ENCODE peak calls at places on chromosomes 3 and 15, in eight cellular contexts. C, X, I, R, Y, V, L and U are unnamed samples.

GRCh38 chr15:101124731-101125558 is 126.9 kb downstream of the CHSY1 start:
- DNase-seq in C (peak), V (peak), L (no peak), Y (no peak), X (no peak), I (peak), R (peak), U (no peak)

GRCh38 chr15:82298520-82298919 is 35.9 kb downstream of the SAXO2 start:
- DNase-seq in R (no peak), C (peak), X (no peak), L (peak), Y (peak), I (no peak), V (no peak), U (peak)

GRCh38 chr3:183560607-183561006 is 5.1 kb upstream of the KLHL6 start:
- DNase-seq in Y (peak), X (no peak), C (no peak), L (no peak), V (no peak), R (peak), I (no peak), U (peak)

GRCh38 chr3:40574661-40575060 is 49.9 kb downstream of the ZNF621 start:
- DNase-seq in Y (no peak), X (no peak), I (no peak), V (peak), L (no peak), C (peak), R (no peak), U (no peak)

GRCh38 chr15:78399081-78399480 is 38.9 kb upstream of the IREB2 start:
- DNase-seq in V (peak), C (no peak), L (no peak), R (no peak), I (no peak), Y (no peak), X (no peak), U (no peak)

GRCh38 chr15:37789881-37790280 is 144.6 kb upstream of the TMCO5A start:
- DNase-seq in X (no peak), V (peak), C (peak), R (no peak), I (peak), Y (no peak), L (no peak), U (no peak)

GRCh38 chr15:63350178-63350621 is 31.4 kb downstream of the CA12 start:
- DNase-seq in V (no peak), I (no peak), C (no peak), R (no peak), L (no peak), Y (no peak), X (no peak), U (no peak)

GRCh38 chr3:144189044-144189443 is 217.4 kb downstream of the DIPK2A start:
- DNase-seq in L (no peak), C (peak), R (no peak), I (no peak), V (peak), Y (no peak), X (no peak), U (peak)

GRCh38 chr3:149850787-149851582 is 38.0 kb downstream of the RNF13 start:
- DNase-seq in V (no peak), Y (no peak), I (no peak), L (no peak), X (no peak), R (no peak), C (no peak), U (no peak)

GRCh38 chr3:27656790-27657189 is 65.3 kb downstream of the EOMES start:
- DNase-seq in X (no peak), L (no peak), C (no peak), R (no peak), I (no peak), Y (no peak), V (no peak), U (no peak)

GRCh38 chr15:64429448-64429847 is 30.9 kb upstream of the ZNF609 start:
- DNase-seq in I (no peak), X (no peak), R (no peak), V (no peak), C (no peak), Y (no peak), L (no peak), U (no peak)

GRCh38 chr3:52926556-52926955 is 29.2 kb upstream of the STIMATE start:
- DNase-seq in C (no peak), I (no peak), V (no peak), R (no peak), Y (no peak), L (no peak), X (no peak), U (no peak)

GRCh38 chr3:33577173-33577572 is 137.0 kb upstream of the UBP1 start:
- DNase-seq in C (no peak), I (no peak), Y (no peak), X (no peak), R (no peak), L (no peak), V (no peak), U (no peak)

GRCh38 chr3:71684752-71685151 is 40.5 kb downstream of the EIF4E3 start:
- DNase-seq in I (peak), R (peak), Y (no peak), V (peak), X (no peak), C (peak), L (no peak), U (no peak)

GRCh38 chr3:197750863-197751737 is 1.4 kb downstream of the FYTTD1 start:
- DNase-seq in Y (peak), R (peak), I (peak), L (no peak), X (no peak), V (peak), C (peak), U (no peak)

GRCh38 chr3:184814214-184814613 is 2.2 kb downstream of the VPS8 start:
- DNase-seq in V (no peak), Y (no peak), X (no peak), I (no peak), C (peak), R (peak), L (no peak), U (no peak)

GRCh38 chr3:187327827-187328226 is 36.3 kb upstream of the MASP1 start:
- DNase-seq in V (no peak), I (no peak), X (no peak), Y (no peak), C (no peak), L (no peak), R (no peak), U (no peak)

GRCh38 chr3:64224826-64225606 is at the start of gene PRICKLE2:
- DNase-seq in Y (no peak), L (no peak), I (peak), V (peak), X (no peak), R (peak), C (peak), U (peak)

GRCh38 chr15:59688383-59688887 is 685 bp downstream of the BNIP2 start:
- DNase-seq in X (no peak), L (no peak), I (peak), Y (no peak), R (peak), V (peak), C (peak), U (peak)

GRCh38 chr3:100339786-100340185 is 5.2 kb downstream of the NIT2 start:
- DNase-seq in L (no peak), I (no peak), Y (no peak), R (no peak), X (no peak), C (no peak), V (no peak), U (no peak)

GRCh38 chr15:39110336-39110735 is 470.5 kb upstream of the THBS1 start:
- DNase-seq in Y (no peak), X (no peak), C (peak), V (peak), R (no peak), L (no peak), I (peak), U (no peak)

GRCh38 chr15:68552773-68553172 is 26.0 kb upstream of the CORO2B start:
- DNase-seq in L (no peak), R (no peak), C (no peak), X (no peak), V (peak), I (peak), Y (no peak), U (no peak)

GRCh38 chr15:22995786-22996185 is 15.6 kb upstream of the CYFIP1 start:
- DNase-seq in V (no peak), L (no peak), I (no peak), X (no peak), R (no peak), Y (no peak), C (no peak), U (no peak)

GRCh38 chr3:65666426-65667091 is 372.2 kb downstream of the MAGI1 start:
- DNase-seq in I (peak), Y (no peak), R (no peak), L (no peak), C (peak), X (no peak), V (no peak), U (peak)

GRCh38 chr15:42691308-42691707 is 45.6 kb downstream of the CDAN1 start:
- DNase-seq in X (no peak), C (no peak), L (no peak), I (no peak), R (no peak), Y (peak), V (no peak), U (no peak)

GRCh38 chr3:169658311-169658931 is 5.1 kb downstream of the MECOM start:
- DNase-seq in R (no peak), C (no peak), V (no peak), I (no peak), X (no peak), Y (no peak), L (no peak), U (peak)

GRCh38 chr15:75641603-75642002 is 1.6 kb upstream of the IMP3 start:
- DNase-seq in L (no peak), C (no peak), V (no peak), Y (no peak), X (no peak), R (peak), I (no peak), U (no peak)

GRCh38 chr3:188507244-188507720 is 353.3 kb downstream of the LPP start:
- DNase-seq in L (no peak), C (peak), I (peak), V (peak), R (no peak), X (no peak), Y (no peak), U (peak)

GRCh38 chr3:146803746-146804145 is 198.6 kb upstream of the PLSCR5 start:
- DNase-seq in L (no peak), V (peak), Y (no peak), R (no peak), C (peak), I (peak), X (no peak), U (peak)

GRCh38 chr15:39834256-39834655 is 51.6 kb upstream of the FSIP1 start:
- DNase-seq in X (no peak), L (no peak), I (peak), Y (no peak), C (peak), R (no peak), V (peak), U (no peak)

GRCh38 chr3:76715426-76715825 is 324.5 kb upstream of the ROBO2 start:
- DNase-seq in R (no peak), I (no peak), X (no peak), C (no peak), V (no peak), Y (no peak), L (no peak), U (no peak)

GRCh38 chr3:188964957-188965356 is 206.8 kb upstream of the TPRG1 start:
- DNase-seq in C (no peak), X (no peak), R (no peak), Y (no peak), L (no peak), I (no peak), V (no peak), U (no peak)

GRCh38 chr15:65195542-65196026 is 10.4 kb upstream of the CLPX start:
- DNase-seq in Y (no peak), R (no peak), X (no peak), V (no peak), C (no peak), I (no peak), L (no peak), U (no peak)

GRCh38 chr3:172096881-172097420 is 57.6 kb downstream of the FNDC3B start:
- DNase-seq in R (no peak), V (peak), Y (no peak), I (peak), C (peak), L (no peak), X (peak), U (peak)

GRCh38 chr3:194476784-194477183 is 10.0 kb downstream of the ATP13A3 start:
- DNase-seq in R (no peak), X (no peak), V (no peak), L (no peak), C (no peak), I (no peak), Y (no peak), U (no peak)